ENCODE peak calls at places on chromosomes 12 and 14, in six cellular contexts. One of them, this sample, is unnamed.

GRCh38 chr12:128766738-128767501 is 56.8 kb downstream of the SLC15A4 start:
- DNase-seq in IMR-90: no peak
- DNase-seq in H1: no peak
- DNase-seq in H9: no peak
- DNase-seq in mesenchymal stem cell: no peak
- DNase-seq in neuronal stem cell: no peak
- DNase-seq in this sample: no peak

GRCh38 chr12:109612975-109613502 is 39.4 kb downstream of the MVK start:
- DNase-seq in neuronal stem cell: no peak
- DNase-seq in H9: no peak
- DNase-seq in IMR-90: peak
- DNase-seq in mesenchymal stem cell: peak
- DNase-seq in H1: no peak
- DNase-seq in this sample: peak

GRCh38 chr12:111160350-111161142 is 208.3 kb downstream of the PHETA1 start:
- DNase-seq in H1: no peak
- DNase-seq in mesenchymal stem cell: no peak
- DNase-seq in neuronal stem cell: no peak
- DNase-seq in H9: no peak
- DNase-seq in IMR-90: no peak
- DNase-seq in this sample: peak

GRCh38 chr12:1041478-1041877 is 50.5 kb downstream of the ERC1 start:
- DNase-seq in neuronal stem cell: no peak
- DNase-seq in H1: no peak
- DNase-seq in IMR-90: no peak
- DNase-seq in mesenchymal stem cell: no peak
- DNase-seq in H9: no peak
- DNase-seq in this sample: no peak

GRCh38 chr12:47818701-47819543 is 781 bp downstream of the HDAC7 start:
- DNase-seq in mesenchymal stem cell: peak
- DNase-seq in neuronal stem cell: peak
- DNase-seq in H1: peak
- DNase-seq in IMR-90: no peak
- DNase-seq in H9: peak
- DNase-seq in this sample: peak

GRCh38 chr12:50185975-50186663 is 18.9 kb upstream of the CERS5 start:
- DNase-seq in H1: no peak
- DNase-seq in IMR-90: peak
- DNase-seq in neuronal stem cell: no peak
- DNase-seq in mesenchymal stem cell: no peak
- DNase-seq in H9: no peak
- DNase-seq in this sample: no peak

GRCh38 chr14:61861320-61861865 is 99.2 kb downstream of the SNAPC1 start:
- DNase-seq in H9: no peak
- DNase-seq in neuronal stem cell: no peak
- DNase-seq in H1: no peak
- DNase-seq in mesenchymal stem cell: no peak
- DNase-seq in IMR-90: no peak
- DNase-seq in this sample: no peak

GRCh38 chr12:130715996-130716917 is at the start of gene RIMBP2:
- DNase-seq in H1: peak
- DNase-seq in mesenchymal stem cell: peak
- DNase-seq in neuronal stem cell: peak
- DNase-seq in H9: peak
- DNase-seq in IMR-90: peak
- DNase-seq in this sample: peak

GRCh38 chr12:132363661-132364347 is 34.4 kb upstream of the GALNT9 start:
- DNase-seq in neuronal stem cell: no peak
- DNase-seq in H1: no peak
- DNase-seq in IMR-90: no peak
- DNase-seq in mesenchymal stem cell: no peak
- DNase-seq in H9: no peak
- DNase-seq in this sample: no peak

GRCh38 chr12:132413931-132414588 is 75.9 kb upstream of the FBRSL1 start:
- DNase-seq in mesenchymal stem cell: no peak
- DNase-seq in IMR-90: no peak
- DNase-seq in H1: peak
- DNase-seq in H9: no peak
- DNase-seq in neuronal stem cell: no peak
- DNase-seq in this sample: no peak

GRCh38 chr12:123231931-123232330 is 1.0 kb downstream of the MPHOSPH9 start:
- DNase-seq in neuronal stem cell: no peak
- DNase-seq in IMR-90: no peak
- DNase-seq in H1: no peak
- DNase-seq in mesenchymal stem cell: no peak
- DNase-seq in H9: no peak
- DNase-seq in this sample: no peak

GRCh38 chr12:90023207-90023870 is 314.7 kb upstream of the ATP2B1 start:
- DNase-seq in neuronal stem cell: no peak
- DNase-seq in IMR-90: no peak
- DNase-seq in H9: no peak
- DNase-seq in H1: no peak
- DNase-seq in mesenchymal stem cell: no peak
- DNase-seq in this sample: no peak

GRCh38 chr14:104202259-104203070 is 64.1 kb downstream of the KIF26A start:
- DNase-seq in IMR-90: no peak
- DNase-seq in mesenchymal stem cell: no peak
- DNase-seq in H1: no peak
- DNase-seq in neuronal stem cell: no peak
- DNase-seq in H9: no peak
- DNase-seq in this sample: no peak

GRCh38 chr12:46384451-46385301 is 12.1 kb upstream of the SLC38A2 start:
- DNase-seq in mesenchymal stem cell: peak
- DNase-seq in IMR-90: no peak
- DNase-seq in neuronal stem cell: no peak
- DNase-seq in H9: no peak
- DNase-seq in H1: no peak
- DNase-seq in this sample: no peak

GRCh38 chr14:56131865-56132830 is 13.9 kb downstream of the PELI2 start:
- DNase-seq in IMR-90: no peak
- DNase-seq in H1: no peak
- DNase-seq in mesenchymal stem cell: no peak
- DNase-seq in H9: no peak
- DNase-seq in neuronal stem cell: no peak
- DNase-seq in this sample: no peak

DNA sequence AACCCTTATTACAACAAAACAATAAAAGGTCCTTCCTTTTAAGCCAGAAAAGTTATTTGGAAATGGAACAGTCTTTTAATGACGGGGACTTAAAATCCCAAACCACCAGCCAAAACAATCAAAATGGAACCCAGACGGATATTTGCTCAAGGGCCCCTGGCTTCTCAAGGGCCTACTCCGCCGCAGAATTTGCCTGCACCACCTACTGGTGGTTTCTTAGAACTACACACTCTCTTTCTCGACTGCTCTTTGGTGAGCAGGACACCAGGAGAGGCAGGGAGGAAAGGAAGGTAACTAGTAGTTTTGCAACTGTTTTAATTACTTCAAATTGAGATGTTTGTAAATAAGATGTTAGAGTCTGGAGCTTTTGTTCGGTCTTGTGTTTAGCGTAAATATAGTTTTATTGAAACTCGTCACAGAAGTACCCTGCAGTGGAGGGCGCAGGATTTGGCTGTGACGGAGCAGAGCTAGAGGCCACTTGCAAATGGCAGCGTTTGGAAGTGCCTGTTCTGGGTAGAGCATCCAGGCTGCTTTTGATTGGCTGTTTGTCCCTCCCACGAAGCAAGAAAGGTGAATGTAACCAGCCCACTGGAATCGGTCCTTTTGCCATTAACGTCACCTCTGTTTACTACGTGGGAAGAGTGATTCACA is 238.5 kb downstream of the CACNA1C start:
- DNase-seq in H1: peak
- DNase-seq in mesenchymal stem cell: peak
- DNase-seq in neuronal stem cell: peak
- DNase-seq in H9: peak
- DNase-seq in IMR-90: no peak
- DNase-seq in this sample: peak
- H2BK15ac ChIP-seq in H1: no peak
- H2BK15ac ChIP-seq in mesenchymal stem cell: no peak
- H2BK15ac ChIP-seq in neuronal stem cell: no peak
- H2BK15ac ChIP-seq in H9: no peak
- H2BK15ac ChIP-seq in IMR-90: no peak
- H2BK15ac ChIP-seq in this sample: no peak

GRCh38 chr12:95625012-95625411 is 73.7 kb upstream of the USP44 start:
- DNase-seq in neuronal stem cell: no peak
- DNase-seq in IMR-90: no peak
- DNase-seq in H1: no peak
- DNase-seq in H9: no peak
- DNase-seq in mesenchymal stem cell: no peak
- DNase-seq in this sample: no peak
- H2BK15ac ChIP-seq in neuronal stem cell: no peak
- H2BK15ac ChIP-seq in IMR-90: no peak
- H2BK15ac ChIP-seq in H1: no peak
- H2BK15ac ChIP-seq in H9: no peak
- H2BK15ac ChIP-seq in mesenchymal stem cell: no peak
- H2BK15ac ChIP-seq in this sample: peak

GRCh38 chr12:119384340-119384739 is 49.8 kb downstream of the CCDC60 start:
- DNase-seq in H9: no peak
- DNase-seq in mesenchymal stem cell: no peak
- DNase-seq in H1: no peak
- DNase-seq in neuronal stem cell: no peak
- DNase-seq in IMR-90: no peak
- DNase-seq in this sample: no peak

GRCh38 chr12:119381471-119382235 is 47.1 kb downstream of the CCDC60 start:
- DNase-seq in mesenchymal stem cell: no peak
- DNase-seq in IMR-90: no peak
- DNase-seq in H1: no peak
- DNase-seq in H9: no peak
- DNase-seq in neuronal stem cell: no peak
- DNase-seq in this sample: peak

DNA sequence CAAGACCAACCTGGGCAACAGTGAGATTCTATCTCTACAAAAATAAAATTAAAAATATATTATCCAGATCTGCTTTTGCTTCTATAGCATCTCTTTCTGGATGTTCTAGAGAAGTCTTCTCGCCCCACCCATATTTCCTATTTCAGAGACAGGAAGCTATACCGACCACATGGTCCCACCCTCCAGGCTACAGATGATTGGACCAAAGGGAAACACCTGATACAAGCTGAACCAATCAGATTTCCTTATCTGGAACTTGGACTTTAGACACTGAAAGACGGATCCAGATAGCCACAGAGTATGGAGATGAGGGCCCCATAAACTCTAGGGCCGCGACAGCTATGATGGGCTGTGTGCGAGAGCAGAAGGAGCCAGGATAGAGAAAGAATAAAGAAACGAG is 48.7 kb downstream of the CCDC60 start:
- DNase-seq in IMR-90: no peak
- DNase-seq in H9: no peak
- DNase-seq in H1: no peak
- DNase-seq in mesenchymal stem cell: no peak
- DNase-seq in neuronal stem cell: no peak
- DNase-seq in this sample: no peak
- H2BK15ac ChIP-seq in IMR-90: no peak
- H2BK15ac ChIP-seq in H9: no peak
- H2BK15ac ChIP-seq in H1: no peak
- H2BK15ac ChIP-seq in mesenchymal stem cell: no peak
- H2BK15ac ChIP-seq in neuronal stem cell: no peak
- H2BK15ac ChIP-seq in this sample: no peak

DNA sequence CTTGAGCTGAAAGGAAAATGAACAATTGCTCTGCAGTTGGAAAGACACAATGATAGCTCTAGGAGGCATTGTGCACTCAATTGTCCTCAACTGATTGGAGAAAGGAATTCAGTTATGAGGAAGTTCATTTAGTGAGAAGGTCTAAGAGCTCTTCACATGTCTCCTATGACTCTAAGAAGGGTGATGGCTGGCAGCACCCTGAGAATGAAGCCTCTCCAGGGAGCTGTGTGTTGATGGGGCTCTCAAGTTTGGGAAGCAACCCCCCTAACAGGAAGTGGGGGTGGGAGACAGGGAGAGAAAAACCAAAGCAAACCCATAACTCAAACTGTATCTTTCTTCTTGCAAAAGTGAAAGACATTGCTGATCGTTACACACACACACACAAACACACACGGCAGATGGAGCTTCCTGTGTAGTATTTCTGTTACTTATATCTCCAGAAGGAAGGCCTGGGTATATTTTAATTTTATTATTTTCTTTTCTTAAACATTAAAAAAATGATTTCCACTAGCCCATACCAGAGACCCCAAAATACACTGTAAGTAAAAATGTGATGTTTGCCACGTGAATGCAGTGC is 21.2 kb downstream of the CHST11 start:
- DNase-seq in H1: no peak
- DNase-seq in mesenchymal stem cell: peak
- DNase-seq in IMR-90: no peak
- DNase-seq in H9: no peak
- DNase-seq in neuronal stem cell: no peak
- DNase-seq in this sample: no peak
- H2BK15ac ChIP-seq in H1: no peak
- H2BK15ac ChIP-seq in mesenchymal stem cell: no peak
- H2BK15ac ChIP-seq in IMR-90: no peak
- H2BK15ac ChIP-seq in H9: no peak
- H2BK15ac ChIP-seq in neuronal stem cell: no peak
- H2BK15ac ChIP-seq in this sample: no peak

GRCh38 chr12:94872007-94872653 is 131.4 kb downstream of the NDUFA12 start:
- DNase-seq in H1: no peak
- DNase-seq in neuronal stem cell: no peak
- DNase-seq in IMR-90: no peak
- DNase-seq in H9: no peak
- DNase-seq in mesenchymal stem cell: no peak
- DNase-seq in this sample: no peak
- H2BK15ac ChIP-seq in H1: no peak
- H2BK15ac ChIP-seq in neuronal stem cell: no peak
- H2BK15ac ChIP-seq in IMR-90: no peak
- H2BK15ac ChIP-seq in H9: no peak
- H2BK15ac ChIP-seq in mesenchymal stem cell: no peak
- H2BK15ac ChIP-seq in this sample: no peak